ENCODE peak calls at places on chromosomes 4 and X, in ten cellular contexts. A is endodermal cell, W is GM23338, N is fibroblast of lung, X is brain microvascular endothelial cell, H is tibial artery, C is cardiac muscle cell, V is HepG2, U is spleen, Y is bronchial epithelial cell. T is an unnamed sample. For H3K27me3 and H3K36me3, the result is how much of the 10 kb centered on the place peaks cover.

GRCh38 chrX:57821703-57822375 is 88.4 kb downstream of the ZXDA start:
- DNase-seq in A (peak), W (peak), N (peak), X (peak), H (no peak), C (peak), V (peak), U (no peak), Y (peak), T (peak)

GRCh38 chr4:2226261-2226660 is 15.7 kb downstream of the HAUS3 start:
- DNase-seq in A (no peak), W (no peak), N (no peak), X (no peak), H (no peak), C (no peak), V (no peak), U (no peak), Y (no peak), T (no peak)

GRCh38 chr4:105543881-105544280 is 8.5 kb upstream of the ARHGEF38 start:
- DNase-seq in A (no peak), W (no peak), N (no peak), X (no peak), H (no peak), C (no peak), V (no peak), U (no peak), Y (no peak), T (no peak)

GRCh38 chr4:82811392-82811791 is 12.8 kb upstream of the SCD5 start:
- DNase-seq in A (no peak), W (no peak), N (no peak), X (no peak), H (no peak), C (no peak), V (no peak), U (no peak), Y (no peak), T (no peak)

GRCh38 chr4:69054578-69055200 is 41.6 kb upstream of the UGT2B7 start:
- DNase-seq in A (no peak), W (no peak), N (peak), X (peak), H (no peak), C (no peak), V (peak), U (no peak), Y (peak), T (no peak)

GRCh38 chr4:53895137-53895536 is 169.3 kb downstream of the CHIC2 start:
- DNase-seq in A (no peak), W (no peak), N (no peak), X (no peak), H (no peak), C (no peak), V (no peak), U (no peak), Y (no peak), T (no peak)

GRCh38 chr4:147076179-147076578 is 130.5 kb upstream of the TTC29 start:
- DNase-seq in A (no peak), W (no peak), N (peak), X (no peak), H (no peak), C (peak), V (no peak), U (no peak), Y (no peak), T (no peak)

GRCh38 chrX:3191821-3192220 is 150.6 kb downstream of the ARSF start:
- DNase-seq in A (no peak), W (no peak), N (peak), X (no peak), H (no peak), C (no peak), V (no peak), U (no peak), Y (no peak), T (no peak)

GRCh38 chr4:137981277-137981676 is 260.9 kb downstream of the SLC7A11 start:
- DNase-seq in A (no peak), W (no peak), N (peak), X (peak), H (no peak), C (no peak), V (no peak), U (no peak), Y (peak), T (no peak)

GRCh38 chrX:39759526-39760224 is 338.1 kb downstream of the BCOR start:
- DNase-seq in A (peak), W (no peak), N (peak), X (peak), H (no peak), C (peak), V (no peak), U (no peak), Y (no peak), T (no peak)

GRCh38 chr4:3613980-3614730 is 81.9 kb upstream of the LRPAP1 start:
- DNase-seq in A (peak), W (no peak), N (no peak), X (no peak), H (no peak), C (peak), V (peak), U (peak), Y (no peak), T (no peak)

GRCh38 chr4:142408003-142408441 is 438.1 kb downstream of the INPP4B start:
- DNase-seq in A (no peak), W (peak), N (peak), X (peak), H (no peak), C (no peak), V (no peak), U (no peak), Y (peak), T (no peak)

GRCh38 chr4:10607206-10607605 is 77.4 kb downstream of the CLNK start:
- DNase-seq in A (no peak), W (no peak), N (no peak), X (peak), H (no peak), C (no peak), V (no peak), U (no peak), Y (no peak), T (no peak)

GRCh38 chrX:18931972-18932371 is 51.9 kb downstream of the PHKA2 start:
- DNase-seq in A (peak), W (peak), N (peak), X (peak), H (no peak), C (peak), V (peak), U (no peak), Y (peak), T (no peak)
- TF ChIP-seq CTCF in A (peak), W (peak), N (peak), X (peak), H (peak), C (peak), V (no peak), U (peak), Y (no peak), T (no peak)

GRCh38 chr4:8125526-8126056 is 33.0 kb downstream of the ABLIM2 start:
- DNase-seq in A (no peak), W (no peak), N (no peak), X (no peak), H (no peak), C (no peak), V (no peak), U (no peak), Y (no peak), T (no peak)

GRCh38 chr4:8128096-8128856 is 30.3 kb downstream of the ABLIM2 start:
- DNase-seq in A (peak), W (peak), N (no peak), X (no peak), H (no peak), C (no peak), V (peak), U (no peak), Y (no peak), T (no peak)

GRCh38 chr4:8129136-8129535 is 29.5 kb downstream of the ABLIM2 start:
- DNase-seq in A (no peak), W (no peak), N (no peak), X (no peak), H (no peak), C (no peak), V (no peak), U (no peak), Y (no peak), T (no peak)

GRCh38 chr4:8126523-8126922 is 32.1 kb downstream of the ABLIM2 start:
- DNase-seq in A (no peak), W (no peak), N (no peak), X (no peak), H (no peak), C (no peak), V (no peak), U (no peak), Y (no peak), T (no peak)

DNA sequence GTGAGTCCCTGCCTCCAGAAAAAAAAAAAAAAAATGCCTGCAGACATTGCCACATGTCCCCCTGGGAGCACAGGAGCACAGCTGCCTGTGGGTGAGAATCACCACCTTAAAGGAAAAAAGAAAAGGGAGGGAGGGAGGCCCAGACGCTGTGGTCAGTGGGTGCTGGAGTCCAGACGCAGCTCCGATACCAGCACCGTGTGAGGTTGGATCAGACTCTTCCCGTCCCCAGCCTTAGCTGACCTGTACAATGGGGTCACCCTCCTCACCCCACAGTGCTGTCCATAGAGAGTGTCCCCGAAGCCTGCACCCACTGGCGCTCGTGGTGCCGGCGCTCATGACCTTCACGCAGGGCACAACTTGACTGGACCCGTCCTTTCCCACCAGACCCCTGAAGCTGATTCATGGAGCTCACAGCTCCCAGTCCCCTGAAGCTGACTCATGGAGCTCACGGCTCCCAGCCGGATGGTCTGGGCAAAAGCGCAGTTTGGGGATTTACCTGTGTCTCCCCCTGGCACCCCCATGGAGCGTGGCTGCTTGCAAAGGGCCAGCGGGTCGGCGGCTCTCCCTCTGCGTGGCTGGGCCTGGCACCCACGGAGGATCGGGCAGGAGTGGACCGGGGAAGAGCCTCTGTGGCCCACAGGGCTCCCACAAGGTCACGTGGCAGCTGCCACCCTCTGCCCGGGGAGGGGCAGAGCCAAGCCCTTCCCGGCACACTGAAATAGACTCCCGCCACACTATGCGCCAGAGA is 31.4 kb downstream of the ABLIM2 start:
- DNase-seq in A (no peak), W (no peak), N (no peak), X (no peak), H (no peak), C (no peak), V (no peak), U (no peak), Y (no peak), T (no peak)
- H3K27me3 ChIP-seq in A (under half), W (under half), N (under half), X (under half), H (under half), C (under half), V (under half), U (under half), Y (under half), T (under half)

GRCh38 chrX:47200385-47201150 is 6.9 kb downstream of the UBA1 start:
- DNase-seq in A (peak), W (no peak), N (peak), X (peak), H (peak), C (no peak), V (peak), U (no peak), Y (peak), T (peak)

GRCh38 chrX:47204970-47205369 is 11.3 kb downstream of the UBA1 start:
- DNase-seq in A (no peak), W (no peak), N (no peak), X (no peak), H (no peak), C (no peak), V (no peak), U (no peak), Y (no peak), T (no peak)

GRCh38 chrX:47201545-47201944 is 7.9 kb downstream of the UBA1 start:
- DNase-seq in A (no peak), W (no peak), N (no peak), X (no peak), H (no peak), C (no peak), V (no peak), U (no peak), Y (no peak), T (no peak)

GRCh38 chrX:47202877-47203276 is 9.2 kb downstream of the UBA1 start:
- DNase-seq in A (no peak), W (no peak), N (no peak), X (no peak), H (no peak), C (no peak), V (no peak), U (peak), Y (no peak), T (no peak)

DNA sequence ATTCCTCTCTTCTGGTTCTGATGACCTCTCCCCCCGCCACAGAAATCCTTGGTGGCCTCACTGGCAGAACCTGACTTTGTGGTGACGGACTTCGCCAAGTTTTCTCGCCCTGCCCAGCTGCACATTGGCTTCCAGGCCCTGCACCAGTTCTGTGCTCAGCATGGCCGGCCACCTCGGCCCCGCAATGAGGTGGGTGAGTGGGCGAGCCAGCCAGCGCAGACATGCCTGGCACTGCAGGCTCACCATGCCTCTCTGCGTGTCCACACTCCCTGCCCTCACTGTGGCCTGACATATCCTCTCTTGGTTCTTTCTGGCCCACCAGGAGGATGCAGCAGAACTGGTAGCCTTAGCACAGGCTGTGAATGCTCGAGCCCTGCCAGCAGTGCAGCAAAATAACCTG is 8.7 kb downstream of the UBA1 start:
- DNase-seq in A (no peak), W (no peak), N (no peak), X (no peak), H (no peak), C (no peak), V (no peak), U (no peak), Y (no peak), T (no peak)
- H3K36me3 ChIP-seq in A (half or more), W (under half), N (under half), X (half or more), H (half or more), C (half or more), V (under half), U (under half), Y (under half), T (half or more)

GRCh38 chr4:85965529-85965928 is 394.3 kb downstream of the MAPK10 start:
- DNase-seq in A (no peak), W (no peak), N (no peak), X (no peak), H (no peak), C (no peak), V (no peak), U (no peak), Y (no peak), T (no peak)

GRCh38 chr4:85966308-85966882 is 393.5 kb downstream of the MAPK10 start:
- DNase-seq in A (no peak), W (no peak), N (peak), X (no peak), H (no peak), C (no peak), V (no peak), U (no peak), Y (no peak), T (no peak)

GRCh38 chr4:85961887-85962286 is 398.0 kb downstream of the MAPK10 start:
- DNase-seq in A (no peak), W (no peak), N (no peak), X (no peak), H (no peak), C (no peak), V (no peak), U (no peak), Y (no peak), T (no peak)

GRCh38 chr4:85963231-85963630 is 396.6 kb downstream of the MAPK10 start:
- DNase-seq in A (no peak), W (no peak), N (peak), X (no peak), H (no peak), C (no peak), V (no peak), U (no peak), Y (no peak), T (no peak)

DNA sequence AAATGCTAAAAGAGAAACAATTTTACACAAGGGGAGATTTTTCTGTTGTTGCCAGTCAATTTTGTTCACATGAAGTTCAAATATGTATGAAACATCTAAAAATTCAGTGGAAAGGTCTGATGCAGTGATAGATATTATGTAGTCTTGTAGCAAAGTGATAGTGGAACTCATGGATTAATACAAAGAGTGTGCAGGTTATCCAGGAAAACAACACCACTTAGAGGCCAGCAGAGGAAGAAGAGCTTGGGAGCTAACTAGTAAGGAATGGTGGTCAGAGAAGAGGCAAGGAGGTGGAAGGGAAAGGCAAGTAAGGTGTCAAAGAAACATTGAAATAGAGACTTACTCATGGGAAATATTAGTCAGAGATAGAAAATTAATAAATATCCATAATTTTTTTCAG is 395.6 kb downstream of the MAPK10 start:
- DNase-seq in A (no peak), W (peak), N (peak), X (no peak), H (no peak), C (no peak), V (no peak), U (no peak), Y (no peak), T (no peak)
- TF ChIP-seq CTCF in A (peak), W (peak), N (no peak), X (peak), H (no peak), C (no peak), V (peak), U (no peak), Y (no peak), T (no peak)

GRCh38 chrX:41796577-41796976 is 72.6 kb downstream of the GPR82 start:
- DNase-seq in A (no peak), W (no peak), N (no peak), X (no peak), H (no peak), C (no peak), V (no peak), U (no peak), Y (no peak), T (no peak)

GRCh38 chrX:41799661-41800060 is 75.7 kb downstream of the GPR82 start:
- DNase-seq in A (no peak), W (no peak), N (no peak), X (no peak), H (no peak), C (no peak), V (no peak), U (no peak), Y (no peak), T (no peak)

DNA sequence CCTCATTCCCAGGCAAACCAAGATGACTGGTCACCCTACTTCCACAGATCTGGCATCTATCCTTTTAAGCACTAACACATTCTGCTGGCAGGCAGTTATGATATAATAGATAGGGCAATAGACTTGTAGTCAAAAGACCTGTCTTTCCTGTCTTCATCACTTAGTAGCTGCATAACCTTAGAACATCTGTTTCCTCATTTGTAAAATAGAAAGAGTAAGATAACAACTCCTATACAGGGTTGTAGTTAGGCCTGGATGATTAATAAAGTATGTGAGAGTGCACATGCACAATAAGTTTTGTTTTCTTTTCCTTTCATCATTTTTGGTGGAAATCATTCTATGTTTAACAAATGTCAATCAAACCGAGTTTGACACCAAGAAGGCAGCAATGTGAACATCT is 72.1 kb downstream of the GPR82 start:
- DNase-seq in A (no peak), W (no peak), N (no peak), X (no peak), H (no peak), C (no peak), V (no peak), U (no peak), Y (no peak), T (no peak)
- H3K27me3 ChIP-seq in A (under half), W (under half), N (under half), X (under half), H (under half), C (under half), V (under half), U (under half), Y (under half), T (under half)

DNA sequence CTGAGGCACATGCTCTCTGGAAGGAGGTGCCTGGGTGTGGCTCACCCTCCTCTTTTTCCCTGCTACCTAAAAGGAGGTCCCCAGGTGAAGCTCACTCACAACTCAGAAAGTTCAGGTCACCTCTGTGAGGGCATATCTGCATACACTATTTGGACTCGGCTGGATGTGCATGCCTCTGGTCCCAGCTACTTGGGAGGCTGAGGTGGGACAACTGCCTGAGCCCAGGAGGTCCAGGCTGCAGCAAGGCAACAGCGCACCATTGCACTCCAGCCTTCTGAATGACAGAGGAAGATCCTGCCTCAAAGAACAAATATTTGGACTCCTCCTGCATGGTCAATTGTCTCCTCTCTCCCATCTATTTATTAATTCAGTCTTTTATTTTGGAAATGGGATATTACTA is 46.4 kb downstream of the CPLX1 start:
- DNase-seq in A (no peak), W (no peak), N (no peak), X (no peak), H (no peak), C (no peak), V (no peak), U (no peak), Y (no peak), T (no peak)
- H3K36me3 ChIP-seq in A (half or more), W (under half), N (under half), X (under half), H (half or more), C (under half), V (under half), U (under half), Y (under half), T (half or more)

DNA sequence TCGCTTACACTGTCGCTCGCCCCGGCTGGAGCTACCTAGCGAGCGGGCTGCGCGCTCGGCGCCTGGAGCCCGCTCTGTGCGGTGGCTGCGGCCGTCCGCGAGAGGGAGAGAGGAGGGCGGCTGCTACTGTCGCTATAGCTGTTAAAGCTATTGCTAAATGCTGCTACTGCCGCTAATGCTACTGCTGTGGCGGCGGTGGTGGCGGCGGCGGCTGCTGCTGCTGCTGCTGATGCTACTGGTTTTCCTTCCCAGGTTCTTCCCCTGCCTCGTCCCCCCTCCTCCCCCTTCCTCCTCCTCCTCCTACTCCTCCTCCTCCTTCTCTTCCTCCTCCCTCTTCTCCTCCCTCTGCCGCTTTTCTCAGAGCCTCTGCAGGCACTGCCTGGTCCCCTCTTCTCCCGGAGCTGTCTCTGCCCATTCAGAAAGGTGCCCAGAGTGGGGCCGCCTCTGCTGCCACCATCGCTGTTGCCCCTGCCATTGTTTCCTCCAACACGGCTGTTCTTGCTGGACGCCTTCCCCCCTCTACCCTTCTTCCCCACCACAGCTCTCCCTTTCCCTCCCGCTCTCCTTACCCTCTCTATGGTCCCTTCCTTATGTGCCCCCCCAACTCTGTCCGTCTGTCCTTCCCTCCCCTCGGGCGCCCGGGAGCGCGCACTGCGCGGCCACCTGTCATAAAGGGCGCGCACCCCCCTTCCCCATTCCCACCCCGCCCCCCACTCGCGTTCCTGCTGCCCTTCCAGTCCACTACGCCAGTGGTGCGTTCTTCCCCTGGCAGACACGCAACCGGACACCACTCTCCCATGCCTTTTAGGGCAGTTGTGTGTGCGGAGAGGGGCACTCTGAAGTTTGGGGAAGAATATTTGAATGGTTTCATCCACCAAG is at the start of gene NEXMIF:
- DNase-seq in A (no peak), W (peak), N (peak), X (no peak), H (no peak), C (peak), V (peak), U (peak), Y (peak), T (no peak)
- TF ChIP-seq CTCF in A (peak), W (no peak), N (no peak), X (peak), H (no peak), C (peak), V (peak), U (no peak), Y (peak), T (no peak)

T was measured in tibial nerve.